ENCODE peak calls at places on chromosomes 16 and 17, in nine cellular contexts. One of them, this sample, is unnamed.

GRCh38 chr17:46788796-46789195 is 29.7 kb downstream of the WNT3 start:
- DNase-seq in amniotic stem cell: no peak
- DNase-seq in NCI-H1092 treated with DMSO at 0.1 percent for 48 hours: no peak
- DNase-seq in EL: no peak
- DNase-seq in adipocyte: no peak
- DNase-seq in MV-4-11: no peak
- DNase-seq in mucosa of gallbladder: no peak
- DNase-seq in neural crest cell: no peak
- DNase-seq in activated CD4-positive, CD25-positive, alpha-beta regulatory T cell treated with anti-CD3 and anti-CD28 coated beads, Interleukin-2, amount 50 U/mL, for 72 hours: no peak
- DNase-seq in this sample: no peak

GRCh38 chr17:74280093-74280513 is 6.1 kb downstream of the DNAI2 start:
- DNase-seq in activated CD4-positive, CD25-positive, alpha-beta regulatory T cell treated with anti-CD3 and anti-CD28 coated beads, Interleukin-2, amount 50 U/mL, for 72 hours: peak
- DNase-seq in neural crest cell: no peak
- DNase-seq in mucosa of gallbladder: no peak
- DNase-seq in amniotic stem cell: no peak
- DNase-seq in MV-4-11: peak
- DNase-seq in adipocyte: no peak
- DNase-seq in NCI-H1092 treated with DMSO at 0.1 percent for 48 hours: no peak
- DNase-seq in EL: no peak
- DNase-seq in this sample: no peak

GRCh38 chr16:30585022-30585399 is 486 bp downstream of the ZNF785 start:
- DNase-seq in NCI-H1092 treated with DMSO at 0.1 percent for 48 hours: peak
- DNase-seq in MV-4-11: peak
- DNase-seq in mucosa of gallbladder: no peak
- DNase-seq in EL: no peak
- DNase-seq in amniotic stem cell: no peak
- DNase-seq in adipocyte: no peak
- DNase-seq in neural crest cell: no peak
- DNase-seq in activated CD4-positive, CD25-positive, alpha-beta regulatory T cell treated with anti-CD3 and anti-CD28 coated beads, Interleukin-2, amount 50 U/mL, for 72 hours: no peak
- DNase-seq in this sample: no peak

GRCh38 chr16:70374213-70374612 is 27.5 kb downstream of the DDX19A start:
- DNase-seq in neural crest cell: no peak
- DNase-seq in activated CD4-positive, CD25-positive, alpha-beta regulatory T cell treated with anti-CD3 and anti-CD28 coated beads, Interleukin-2, amount 50 U/mL, for 72 hours: no peak
- DNase-seq in mucosa of gallbladder: no peak
- DNase-seq in adipocyte: no peak
- DNase-seq in MV-4-11: no peak
- DNase-seq in EL: no peak
- DNase-seq in NCI-H1092 treated with DMSO at 0.1 percent for 48 hours: no peak
- DNase-seq in amniotic stem cell: no peak
- DNase-seq in this sample: no peak

GRCh38 chr16:82671743-82672142 is 45.0 kb downstream of the CDH13 start:
- DNase-seq in adipocyte: no peak
- DNase-seq in MV-4-11: no peak
- DNase-seq in EL: no peak
- DNase-seq in amniotic stem cell: no peak
- DNase-seq in NCI-H1092 treated with DMSO at 0.1 percent for 48 hours: no peak
- DNase-seq in neural crest cell: no peak
- DNase-seq in activated CD4-positive, CD25-positive, alpha-beta regulatory T cell treated with anti-CD3 and anti-CD28 coated beads, Interleukin-2, amount 50 U/mL, for 72 hours: peak
- DNase-seq in mucosa of gallbladder: no peak
- DNase-seq in this sample: peak

GRCh38 chr16:19040400-19040799 is 27.0 kb upstream of the COQ7 start:
- DNase-seq in NCI-H1092 treated with DMSO at 0.1 percent for 48 hours: no peak
- DNase-seq in activated CD4-positive, CD25-positive, alpha-beta regulatory T cell treated with anti-CD3 and anti-CD28 coated beads, Interleukin-2, amount 50 U/mL, for 72 hours: no peak
- DNase-seq in adipocyte: no peak
- DNase-seq in amniotic stem cell: no peak
- DNase-seq in EL: no peak
- DNase-seq in MV-4-11: no peak
- DNase-seq in neural crest cell: no peak
- DNase-seq in mucosa of gallbladder: no peak
- DNase-seq in this sample: no peak

GRCh38 chr16:57732011-57732410 is 3.6 kb upstream of the KATNB1 start:
- DNase-seq in MV-4-11: peak
- DNase-seq in activated CD4-positive, CD25-positive, alpha-beta regulatory T cell treated with anti-CD3 and anti-CD28 coated beads, Interleukin-2, amount 50 U/mL, for 72 hours: no peak
- DNase-seq in neural crest cell: no peak
- DNase-seq in amniotic stem cell: no peak
- DNase-seq in NCI-H1092 treated with DMSO at 0.1 percent for 48 hours: no peak
- DNase-seq in adipocyte: peak
- DNase-seq in mucosa of gallbladder: no peak
- DNase-seq in EL: peak
- DNase-seq in this sample: no peak

GRCh38 chr17:44071772-44072171 is 1.2 kb downstream of the G6PC3 start:
- DNase-seq in neural crest cell: no peak
- DNase-seq in mucosa of gallbladder: no peak
- DNase-seq in MV-4-11: no peak
- DNase-seq in amniotic stem cell: no peak
- DNase-seq in activated CD4-positive, CD25-positive, alpha-beta regulatory T cell treated with anti-CD3 and anti-CD28 coated beads, Interleukin-2, amount 50 U/mL, for 72 hours: no peak
- DNase-seq in adipocyte: peak
- DNase-seq in NCI-H1092 treated with DMSO at 0.1 percent for 48 hours: no peak
- DNase-seq in EL: peak
- DNase-seq in this sample: no peak

GRCh38 chr16:79598341-79599181 is 2.0 kb downstream of the MAF start:
- DNase-seq in adipocyte: peak
- DNase-seq in mucosa of gallbladder: peak
- DNase-seq in NCI-H1092 treated with DMSO at 0.1 percent for 48 hours: peak
- DNase-seq in MV-4-11: peak
- DNase-seq in EL: peak
- DNase-seq in neural crest cell: peak
- DNase-seq in activated CD4-positive, CD25-positive, alpha-beta regulatory T cell treated with anti-CD3 and anti-CD28 coated beads, Interleukin-2, amount 50 U/mL, for 72 hours: peak
- DNase-seq in amniotic stem cell: no peak
- DNase-seq in this sample: peak

GRCh38 chr16:87860553-87861299 is 8.6 kb downstream of the SLC7A5 start:
- DNase-seq in activated CD4-positive, CD25-positive, alpha-beta regulatory T cell treated with anti-CD3 and anti-CD28 coated beads, Interleukin-2, amount 50 U/mL, for 72 hours: no peak
- DNase-seq in MV-4-11: peak
- DNase-seq in mucosa of gallbladder: no peak
- DNase-seq in amniotic stem cell: no peak
- DNase-seq in NCI-H1092 treated with DMSO at 0.1 percent for 48 hours: no peak
- DNase-seq in neural crest cell: no peak
- DNase-seq in adipocyte: peak
- DNase-seq in EL: peak
- DNase-seq in this sample: no peak

GRCh38 chr17:44878627-44879221 is 20.5 kb downstream of the EFTUD2 start:
- DNase-seq in EL: peak
- DNase-seq in amniotic stem cell: peak
- DNase-seq in mucosa of gallbladder: peak
- DNase-seq in NCI-H1092 treated with DMSO at 0.1 percent for 48 hours: no peak
- DNase-seq in activated CD4-positive, CD25-positive, alpha-beta regulatory T cell treated with anti-CD3 and anti-CD28 coated beads, Interleukin-2, amount 50 U/mL, for 72 hours: no peak
- DNase-seq in neural crest cell: peak
- DNase-seq in MV-4-11: peak
- DNase-seq in adipocyte: peak
- DNase-seq in this sample: no peak

GRCh38 chr16:85077576-85078125 is 34.6 kb downstream of the CIBAR2 start:
- DNase-seq in EL: no peak
- DNase-seq in mucosa of gallbladder: no peak
- DNase-seq in amniotic stem cell: no peak
- DNase-seq in activated CD4-positive, CD25-positive, alpha-beta regulatory T cell treated with anti-CD3 and anti-CD28 coated beads, Interleukin-2, amount 50 U/mL, for 72 hours: no peak
- DNase-seq in NCI-H1092 treated with DMSO at 0.1 percent for 48 hours: no peak
- DNase-seq in adipocyte: no peak
- DNase-seq in MV-4-11: no peak
- DNase-seq in neural crest cell: no peak
- DNase-seq in this sample: no peak

GRCh38 chr16:89689142-89689541 is 2.7 kb downstream of the CDK10 start:
- DNase-seq in activated CD4-positive, CD25-positive, alpha-beta regulatory T cell treated with anti-CD3 and anti-CD28 coated beads, Interleukin-2, amount 50 U/mL, for 72 hours: no peak
- DNase-seq in neural crest cell: no peak
- DNase-seq in NCI-H1092 treated with DMSO at 0.1 percent for 48 hours: no peak
- DNase-seq in amniotic stem cell: no peak
- DNase-seq in MV-4-11: no peak
- DNase-seq in mucosa of gallbladder: no peak
- DNase-seq in EL: no peak
- DNase-seq in adipocyte: no peak
- DNase-seq in this sample: no peak

GRCh38 chr16:56551796-56552738 is 12.8 kb upstream of the MT4 start:
- DNase-seq in EL: no peak
- DNase-seq in activated CD4-positive, CD25-positive, alpha-beta regulatory T cell treated with anti-CD3 and anti-CD28 coated beads, Interleukin-2, amount 50 U/mL, for 72 hours: no peak
- DNase-seq in NCI-H1092 treated with DMSO at 0.1 percent for 48 hours: no peak
- DNase-seq in amniotic stem cell: no peak
- DNase-seq in adipocyte: no peak
- DNase-seq in MV-4-11: peak
- DNase-seq in mucosa of gallbladder: peak
- DNase-seq in neural crest cell: no peak
- DNase-seq in this sample: no peak

GRCh38 chr16:11391576-11391975 is 46.3 kb downstream of the RMI2 start:
- DNase-seq in neural crest cell: no peak
- DNase-seq in activated CD4-positive, CD25-positive, alpha-beta regulatory T cell treated with anti-CD3 and anti-CD28 coated beads, Interleukin-2, amount 50 U/mL, for 72 hours: no peak
- DNase-seq in EL: no peak
- DNase-seq in mucosa of gallbladder: no peak
- DNase-seq in amniotic stem cell: no peak
- DNase-seq in adipocyte: no peak
- DNase-seq in NCI-H1092 treated with DMSO at 0.1 percent for 48 hours: peak
- DNase-seq in MV-4-11: no peak
- DNase-seq in this sample: no peak

GRCh38 chr16:31880322-31880979 is 6.8 kb downstream of the ZNF267 start:
- DNase-seq in EL: peak
- DNase-seq in neural crest cell: no peak
- DNase-seq in activated CD4-positive, CD25-positive, alpha-beta regulatory T cell treated with anti-CD3 and anti-CD28 coated beads, Interleukin-2, amount 50 U/mL, for 72 hours: no peak
- DNase-seq in mucosa of gallbladder: no peak
- DNase-seq in adipocyte: peak
- DNase-seq in NCI-H1092 treated with DMSO at 0.1 percent for 48 hours: no peak
- DNase-seq in MV-4-11: peak
- DNase-seq in amniotic stem cell: peak
- DNase-seq in this sample: no peak

GRCh38 chr17:17874478-17874877 is 37.7 kb upstream of the SREBF1 start:
- DNase-seq in activated CD4-positive, CD25-positive, alpha-beta regulatory T cell treated with anti-CD3 and anti-CD28 coated beads, Interleukin-2, amount 50 U/mL, for 72 hours: no peak
- DNase-seq in adipocyte: peak
- DNase-seq in neural crest cell: no peak
- DNase-seq in mucosa of gallbladder: no peak
- DNase-seq in MV-4-11: no peak
- DNase-seq in EL: peak
- DNase-seq in amniotic stem cell: no peak
- DNase-seq in NCI-H1092 treated with DMSO at 0.1 percent for 48 hours: no peak
- DNase-seq in this sample: no peak

GRCh38 chr17:9484789-9485188 is 90.8 kb downstream of the STX8 start:
- DNase-seq in mucosa of gallbladder: no peak
- DNase-seq in EL: peak
- DNase-seq in adipocyte: no peak
- DNase-seq in amniotic stem cell: no peak
- DNase-seq in NCI-H1092 treated with DMSO at 0.1 percent for 48 hours: no peak
- DNase-seq in MV-4-11: no peak
- DNase-seq in neural crest cell: no peak
- DNase-seq in activated CD4-positive, CD25-positive, alpha-beta regulatory T cell treated with anti-CD3 and anti-CD28 coated beads, Interleukin-2, amount 50 U/mL, for 72 hours: no peak
- DNase-seq in this sample: no peak

GRCh38 chr17:64281962-64282752 is 19.1 kb upstream of the TEX2 start:
- DNase-seq in mucosa of gallbladder: peak
- DNase-seq in NCI-H1092 treated with DMSO at 0.1 percent for 48 hours: peak
- DNase-seq in amniotic stem cell: peak
- DNase-seq in MV-4-11: peak
- DNase-seq in EL: peak
- DNase-seq in adipocyte: peak
- DNase-seq in neural crest cell: peak
- DNase-seq in activated CD4-positive, CD25-positive, alpha-beta regulatory T cell treated with anti-CD3 and anti-CD28 coated beads, Interleukin-2, amount 50 U/mL, for 72 hours: no peak
- DNase-seq in this sample: peak

GRCh38 chr17:56112086-56112485 is 41.2 kb upstream of the ANKFN1 start:
- DNase-seq in mucosa of gallbladder: no peak
- DNase-seq in amniotic stem cell: no peak
- DNase-seq in EL: peak
- DNase-seq in adipocyte: peak
- DNase-seq in NCI-H1092 treated with DMSO at 0.1 percent for 48 hours: no peak
- DNase-seq in neural crest cell: no peak
- DNase-seq in activated CD4-positive, CD25-positive, alpha-beta regulatory T cell treated with anti-CD3 and anti-CD28 coated beads, Interleukin-2, amount 50 U/mL, for 72 hours: no peak
- DNase-seq in MV-4-11: no peak
- DNase-seq in this sample: no peak

GRCh38 chr16:89478576-89479221 is 11.7 kb downstream of the ANKRD11 start:
- DNase-seq in activated CD4-positive, CD25-positive, alpha-beta regulatory T cell treated with anti-CD3 and anti-CD28 coated beads, Interleukin-2, amount 50 U/mL, for 72 hours: no peak
- DNase-seq in amniotic stem cell: no peak
- DNase-seq in NCI-H1092 treated with DMSO at 0.1 percent for 48 hours: no peak
- DNase-seq in neural crest cell: no peak
- DNase-seq in adipocyte: no peak
- DNase-seq in EL: peak
- DNase-seq in MV-4-11: no peak
- DNase-seq in mucosa of gallbladder: no peak
- DNase-seq in this sample: no peak

GRCh38 chr17:29179232-29180036 is 764 bp downstream of the MYO18A start:
- DNase-seq in amniotic stem cell: no peak
- DNase-seq in MV-4-11: no peak
- DNase-seq in activated CD4-positive, CD25-positive, alpha-beta regulatory T cell treated with anti-CD3 and anti-CD28 coated beads, Interleukin-2, amount 50 U/mL, for 72 hours: no peak
- DNase-seq in neural crest cell: peak
- DNase-seq in NCI-H1092 treated with DMSO at 0.1 percent for 48 hours: peak
- DNase-seq in adipocyte: peak
- DNase-seq in mucosa of gallbladder: no peak
- DNase-seq in EL: peak
- DNase-seq in this sample: no peak

GRCh38 chr17:50902768-50903353 is 36.7 kb upstream of the TOB1 start:
- DNase-seq in EL: no peak
- DNase-seq in MV-4-11: no peak
- DNase-seq in activated CD4-positive, CD25-positive, alpha-beta regulatory T cell treated with anti-CD3 and anti-CD28 coated beads, Interleukin-2, amount 50 U/mL, for 72 hours: no peak
- DNase-seq in amniotic stem cell: no peak
- DNase-seq in NCI-H1092 treated with DMSO at 0.1 percent for 48 hours: no peak
- DNase-seq in adipocyte: no peak
- DNase-seq in mucosa of gallbladder: no peak
- DNase-seq in neural crest cell: no peak
- DNase-seq in this sample: no peak

GRCh38 chr16:68374961-68375660 is 64.3 kb downstream of the PRMT7 start:
- DNase-seq in adipocyte: no peak
- DNase-seq in NCI-H1092 treated with DMSO at 0.1 percent for 48 hours: no peak
- DNase-seq in amniotic stem cell: no peak
- DNase-seq in EL: no peak
- DNase-seq in mucosa of gallbladder: no peak
- DNase-seq in MV-4-11: no peak
- DNase-seq in neural crest cell: no peak
- DNase-seq in activated CD4-positive, CD25-positive, alpha-beta regulatory T cell treated with anti-CD3 and anti-CD28 coated beads, Interleukin-2, amount 50 U/mL, for 72 hours: no peak
- DNase-seq in this sample: no peak